ENCODE peak calls at places on chromosomes 12 and 14, in nine cellular contexts. P, E, G, A, K, B, C, U and Q are unnamed samples.

GRCh38 chr12:54047964-54048303 is 5.7 kb upstream of the HOXC4 start:
- DNase-seq in P (no peak), E (no peak), G (no peak), A (no peak), K (no peak), B (no peak), C (no peak), U (no peak), Q (no peak)

GRCh38 chr12:114275937-114276785 is 129.8 kb downstream of the TBX5 start:
- DNase-seq in P (peak; percentile 12), E (no peak), G (no peak), A (no peak), K (no peak), B (no peak), C (no peak), U (no peak), Q (no peak)

GRCh38 chr12:17793854-17794253 is 296.1 kb downstream of the RERGL start:
- DNase-seq in P (no peak), E (no peak), G (no peak), A (no peak), K (no peak), B (no peak), C (no peak), U (no peak), Q (no peak)

GRCh38 chr12:71865166-71865713 is 25.7 kb downstream of the TBC1D15 start:
- DNase-seq in P (peak; percentile 95), E (no peak), G (peak; percentile 17), A (no peak), K (no peak), B (no peak), C (no peak), U (no peak), Q (no peak)

GRCh38 chr14:92622311-92622710 is 108.7 kb downstream of the RIN3 start:
- DNase-seq in P (no peak), E (no peak), G (no peak), A (no peak), K (no peak), B (no peak), C (no peak), U (no peak), Q (no peak)

GRCh38 chr12:68067762-68068376 is 78.6 kb downstream of the IFNG-AS1 start:
- DNase-seq in P (peak; percentile 4), E (no peak), G (no peak), A (no peak), K (no peak), B (no peak), C (no peak), U (peak; percentile 37), Q (no peak)

GRCh38 chr12:49636979-49637378 is 13.6 kb downstream of the PRPF40B start:
- DNase-seq in P (peak; percentile 82), E (peak; percentile 37), G (no peak), A (no peak), K (peak; percentile 52), B (peak; percentile 41), C (peak; percentile 68), U (peak; percentile 84), Q (peak; percentile 21)

GRCh38 chr12:122106891-122107660 is 28.5 kb downstream of the MLXIP start:
- DNase-seq in P (peak; percentile 69), E (no peak), G (no peak), A (peak; percentile 87), K (peak; percentile 88), B (no peak), C (no peak), U (no peak), Q (no peak)

GRCh38 chr12:7542046-7542445 is 38.5 kb upstream of the CD163 start:
- DNase-seq in P (no peak), E (no peak), G (no peak), A (no peak), K (no peak), B (no peak), C (no peak), U (peak; percentile 16), Q (no peak)

GRCh38 chr12:95215925-95216324 is 1.3 kb downstream of the FGD6 start:
- DNase-seq in P (peak; percentile 65), E (no peak), G (no peak), A (no peak), K (no peak), B (no peak), C (no peak), U (peak; percentile 48), Q (no peak)

GRCh38 chr12:74171478-74171909 is 366.1 kb upstream of the ATXN7L3B start:
- DNase-seq in P (no peak), E (no peak), G (no peak), A (no peak), K (no peak), B (no peak), C (no peak), U (no peak), Q (no peak)

GRCh38 chr12:81329088-81329487 is 251.2 kb downstream of the ACSS3 start:
- DNase-seq in P (peak; percentile 2), E (no peak), G (no peak), A (no peak), K (no peak), B (no peak), C (peak; percentile 30), U (peak; percentile 17), Q (peak; percentile 28)
- TF ChIP-seq CTCF in P (peak; percentile 29), E (no peak), G (no peak), A (peak; percentile 11), K (no peak), B (no peak), C (peak; percentile 72), U (peak; percentile 72), Q (peak; percentile 56)

DNA sequence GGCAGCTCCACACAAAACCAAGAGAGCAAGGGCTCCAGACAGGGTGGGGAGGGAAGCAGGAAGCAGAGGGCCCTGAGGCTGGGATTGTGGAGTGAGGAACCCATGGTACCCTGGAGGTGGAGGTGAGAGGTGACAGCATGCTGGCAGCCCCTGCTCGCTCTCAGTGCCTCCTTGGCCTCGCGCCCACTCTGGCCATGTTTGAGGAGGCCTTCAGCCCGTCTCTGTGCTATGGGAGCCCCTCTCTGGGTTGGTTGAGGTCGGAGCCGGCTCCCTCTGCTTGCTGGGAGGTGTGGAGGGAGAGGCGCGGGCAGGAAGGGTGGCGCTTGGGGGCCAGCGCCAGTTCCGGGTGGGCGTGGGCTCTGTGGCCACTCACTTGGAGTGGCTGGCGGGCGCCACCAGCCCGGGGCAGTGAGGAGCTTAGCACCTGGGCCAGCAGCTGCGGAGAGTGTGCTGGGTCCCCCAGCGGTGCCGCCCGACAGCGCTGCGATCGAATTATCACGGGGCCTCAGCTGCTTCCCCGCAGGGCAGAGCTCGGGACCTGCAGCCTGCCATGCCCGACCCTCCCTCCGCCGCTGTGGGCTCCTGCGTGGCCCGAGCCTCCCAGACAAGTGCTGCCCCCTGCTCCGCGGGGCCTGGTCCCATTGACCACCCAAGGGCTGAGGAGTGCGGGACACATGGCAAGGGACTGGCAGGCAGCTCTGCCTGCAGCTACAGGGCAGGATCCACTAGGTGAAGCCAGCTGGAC is 196.0 kb downstream of the DACT1 start:
- DNase-seq in P (no peak), E (no peak), G (no peak), A (no peak), K (no peak), B (no peak), C (no peak), U (no peak), Q (no peak)
- TF ChIP-seq CTCF in P (no peak), E (no peak), G (no peak), A (no peak), K (no peak), B (no peak), C (no peak), U (no peak), Q (no peak)

GRCh38 chr14:87966816-87967215 is 26.2 kb downstream of the GALC start:
- DNase-seq in P (peak; percentile 35), E (no peak), G (no peak), A (no peak), K (no peak), B (no peak), C (no peak), U (no peak), Q (no peak)

GRCh38 chr14:87967496-87967895 is 25.5 kb downstream of the GALC start:
- DNase-seq in P (peak; percentile 15), E (no peak), G (no peak), A (no peak), K (no peak), B (no peak), C (no peak), U (no peak), Q (no peak)

GRCh38 chr14:87975636-87976035 is 17.3 kb downstream of the GALC start:
- DNase-seq in P (no peak), E (no peak), G (no peak), A (no peak), K (no peak), B (no peak), C (no peak), U (no peak), Q (no peak)

DNA sequence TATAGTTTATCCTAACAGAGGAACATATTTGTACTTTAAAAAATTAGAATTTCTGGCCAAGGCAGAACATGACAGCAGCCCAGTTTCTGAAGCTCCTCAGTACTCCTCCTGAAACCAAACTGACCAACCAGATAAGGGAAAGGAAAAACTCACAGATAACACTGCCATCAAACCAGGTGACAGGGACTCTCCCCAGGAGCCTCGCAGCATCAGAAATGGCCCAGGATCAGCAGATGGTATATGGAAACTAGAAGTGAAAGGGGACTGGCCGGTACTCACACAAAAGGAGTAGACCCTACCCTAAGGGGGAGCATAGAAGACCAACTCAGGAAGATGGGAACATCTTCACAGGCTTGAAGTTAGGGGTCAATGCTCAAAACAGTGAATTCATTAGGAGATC is 22.0 kb downstream of the GALC start:
- DNase-seq in P (no peak), E (no peak), G (no peak), A (no peak), K (no peak), B (no peak), C (no peak), U (no peak), Q (no peak)
- TF ChIP-seq CTCF in P (no peak), E (no peak), G (no peak), A (no peak), K (no peak), B (no peak), C (no peak), U (no peak), Q (no peak)

GRCh38 chr12:101491325-101491724 is 16.2 kb downstream of the SPIC start:
- DNase-seq in P (no peak), E (no peak), G (no peak), A (no peak), K (no peak), B (no peak), C (no peak), U (no peak), Q (no peak)

GRCh38 chr12:101485015-101485414 is 9.9 kb downstream of the SPIC start:
- DNase-seq in P (peak; percentile 4), E (no peak), G (no peak), A (no peak), K (no peak), B (no peak), C (no peak), U (no peak), Q (no peak)

DNA sequence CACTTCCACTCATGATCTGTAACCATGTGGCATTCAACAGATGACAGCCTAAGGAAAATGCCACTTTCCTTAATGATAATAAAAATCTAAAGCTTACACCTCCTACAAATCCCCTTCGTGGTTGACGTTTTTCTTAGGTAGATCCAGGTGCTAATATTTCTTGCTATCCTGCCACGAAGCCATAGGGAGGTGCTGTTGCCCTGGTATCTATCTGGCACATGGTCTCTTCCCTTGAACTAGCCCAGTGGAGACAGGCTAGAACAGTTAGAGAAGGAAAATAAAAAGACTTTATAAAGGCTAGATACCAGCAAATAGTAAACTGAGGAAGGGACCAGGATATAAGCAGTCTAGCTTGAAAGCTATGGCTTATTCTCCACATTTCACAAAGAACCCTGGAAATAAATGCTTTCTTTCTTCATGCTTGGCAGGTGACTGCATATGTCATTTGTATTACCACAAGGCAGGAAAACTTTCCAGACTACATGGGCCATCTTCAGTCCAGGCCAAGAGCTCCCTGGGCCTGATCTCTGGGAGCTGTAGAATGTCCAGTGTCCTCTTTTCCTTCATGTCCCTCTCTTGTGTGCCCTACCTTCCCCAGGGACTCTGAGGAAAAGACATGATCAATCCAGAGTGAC is 15.3 kb downstream of the SPIC start:
- DNase-seq in P (no peak), E (no peak), G (no peak), A (no peak), K (peak; percentile 50), B (no peak), C (peak; percentile 16), U (peak; percentile 61), Q (peak; percentile 60)
- TF ChIP-seq CTCF in P (no peak), E (no peak), G (peak; percentile 70), A (peak; percentile 52), K (no peak), B (peak; percentile 52), C (peak; percentile 26), U (peak; percentile 83), Q (peak; percentile 34)